ENCODE peak calls at places on chromosomes 7 and 10, in seven cellular contexts. One of them, this sample, is unnamed. For H3K27me3 and H3K36me3, the result is how much of the 10 kb centered on the place peaks cover.

GRCh38 chr10:590721-591120 is 98.7 kb downstream of the DIP2C start:
- DNase-seq in Caco-2: no peak
- DNase-seq in CD4-positive, alpha-beta memory T cell: no peak
- DNase-seq in HCT116: no peak
- DNase-seq in CD8-positive, alpha-beta T cell: no peak
- DNase-seq in lung: no peak
- DNase-seq in PC-3: no peak
- DNase-seq in this sample: no peak

GRCh38 chr7:32163141-32163806 is 93.1 kb upstream of the PDE1C start:
- DNase-seq in Caco-2: no peak
- DNase-seq in CD8-positive, alpha-beta T cell: no peak
- DNase-seq in CD4-positive, alpha-beta memory T cell: no peak
- DNase-seq in HCT116: no peak
- DNase-seq in lung: peak
- DNase-seq in PC-3: peak
- DNase-seq in this sample: no peak

GRCh38 chr7:5549096-5549896 is 125.7 kb upstream of the TNRC18 start:
- DNase-seq in CD8-positive, alpha-beta T cell: no peak
- DNase-seq in HCT116: peak
- DNase-seq in CD4-positive, alpha-beta memory T cell: no peak
- DNase-seq in PC-3: peak
- DNase-seq in lung: peak
- DNase-seq in Caco-2: no peak
- DNase-seq in this sample: peak

GRCh38 chr7:4450483-4450882 is 231.6 kb upstream of the FOXK1 start:
- DNase-seq in PC-3: no peak
- DNase-seq in lung: no peak
- DNase-seq in HCT116: peak
- DNase-seq in Caco-2: no peak
- DNase-seq in CD8-positive, alpha-beta T cell: no peak
- DNase-seq in CD4-positive, alpha-beta memory T cell: no peak
- DNase-seq in this sample: peak

GRCh38 chr7:33982425-33982786 is 77.1 kb downstream of the BMPER start:
- DNase-seq in Caco-2: no peak
- DNase-seq in HCT116: peak
- DNase-seq in lung: no peak
- DNase-seq in CD4-positive, alpha-beta memory T cell: no peak
- DNase-seq in CD8-positive, alpha-beta T cell: no peak
- DNase-seq in PC-3: peak
- DNase-seq in this sample: peak

GRCh38 chr10:60828489-60828852 is 50.2 kb downstream of the CDK1 start:
- DNase-seq in CD4-positive, alpha-beta memory T cell: no peak
- DNase-seq in CD8-positive, alpha-beta T cell: no peak
- DNase-seq in lung: no peak
- DNase-seq in Caco-2: no peak
- DNase-seq in PC-3: peak
- DNase-seq in HCT116: no peak
- DNase-seq in this sample: no peak

GRCh38 chr7:151608031-151608551 is 88.4 kb upstream of the RHEB start:
- DNase-seq in Caco-2: peak
- DNase-seq in PC-3: peak
- DNase-seq in lung: no peak
- DNase-seq in CD8-positive, alpha-beta T cell: no peak
- DNase-seq in CD4-positive, alpha-beta memory T cell: no peak
- DNase-seq in HCT116: peak
- DNase-seq in this sample: peak

GRCh38 chr10:35546824-35547225 is 58.3 kb upstream of the GJD4 start:
- DNase-seq in PC-3: peak
- DNase-seq in HCT116: no peak
- DNase-seq in CD8-positive, alpha-beta T cell: no peak
- DNase-seq in lung: no peak
- DNase-seq in CD4-positive, alpha-beta memory T cell: no peak
- DNase-seq in Caco-2: peak
- DNase-seq in this sample: no peak

GRCh38 chr10:60239228-60239627 is 150.4 kb downstream of the ANK3 start:
- DNase-seq in HCT116: no peak
- DNase-seq in CD8-positive, alpha-beta T cell: no peak
- DNase-seq in lung: no peak
- DNase-seq in CD4-positive, alpha-beta memory T cell: no peak
- DNase-seq in PC-3: no peak
- DNase-seq in Caco-2: no peak
- DNase-seq in this sample: no peak

GRCh38 chr10:13890617-13891541 is 304.1 kb downstream of the PRPF18 start:
- DNase-seq in CD4-positive, alpha-beta memory T cell: no peak
- DNase-seq in CD8-positive, alpha-beta T cell: no peak
- DNase-seq in HCT116: no peak
- DNase-seq in lung: no peak
- DNase-seq in PC-3: no peak
- DNase-seq in Caco-2: no peak
- DNase-seq in this sample: peak

GRCh38 chr10:13893926-13894325 is 307.2 kb downstream of the PRPF18 start:
- DNase-seq in CD4-positive, alpha-beta memory T cell: no peak
- DNase-seq in HCT116: no peak
- DNase-seq in Caco-2: no peak
- DNase-seq in CD8-positive, alpha-beta T cell: no peak
- DNase-seq in lung: no peak
- DNase-seq in PC-3: peak
- DNase-seq in this sample: no peak

GRCh38 chr10:13892871-13893270 is 306.1 kb downstream of the PRPF18 start:
- DNase-seq in Caco-2: no peak
- DNase-seq in PC-3: no peak
- DNase-seq in CD8-positive, alpha-beta T cell: no peak
- DNase-seq in lung: no peak
- DNase-seq in CD4-positive, alpha-beta memory T cell: no peak
- DNase-seq in HCT116: no peak
- DNase-seq in this sample: no peak

GRCh38 chr10:13890233-13890616 is 303.5 kb downstream of the PRPF18 start:
- DNase-seq in PC-3: no peak
- DNase-seq in HCT116: no peak
- DNase-seq in Caco-2: no peak
- DNase-seq in CD4-positive, alpha-beta memory T cell: no peak
- DNase-seq in CD8-positive, alpha-beta T cell: no peak
- DNase-seq in lung: no peak
- DNase-seq in this sample: no peak

GRCh38 chr10:13891542-13892431 is 305.0 kb downstream of the PRPF18 start:
- DNase-seq in HCT116: no peak
- DNase-seq in lung: no peak
- DNase-seq in PC-3: peak
- DNase-seq in CD4-positive, alpha-beta memory T cell: no peak
- DNase-seq in CD8-positive, alpha-beta T cell: no peak
- DNase-seq in Caco-2: no peak
- DNase-seq in this sample: peak
- H3K27me3 ChIP-seq in HCT116: under half
- H3K27me3 ChIP-seq in lung: under half
- H3K27me3 ChIP-seq in PC-3: under half
- H3K27me3 ChIP-seq in CD4-positive, alpha-beta memory T cell: under half
- H3K27me3 ChIP-seq in CD8-positive, alpha-beta T cell: under half
- H3K27me3 ChIP-seq in Caco-2: under half
- H3K27me3 ChIP-seq in this sample: under half

DNA sequence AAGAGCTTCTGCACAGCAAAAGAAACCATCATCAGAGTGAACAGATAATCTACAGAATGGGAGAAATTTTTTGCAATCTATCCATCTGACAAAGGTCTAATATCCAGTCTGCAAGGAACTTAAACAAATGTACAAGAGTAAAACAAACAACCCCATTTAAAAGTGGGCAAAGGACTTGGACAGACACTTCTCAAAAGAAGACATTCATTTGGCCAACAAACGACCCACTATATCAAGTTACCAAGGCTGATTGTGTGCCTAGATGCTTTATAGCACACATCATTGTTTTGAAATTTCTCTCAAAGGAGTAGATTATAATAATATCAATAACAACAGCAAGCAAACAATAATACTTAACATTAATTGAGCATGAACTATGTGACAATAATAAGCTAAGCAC is 117.1 kb downstream of the TFPI2 start:
- DNase-seq in Caco-2: no peak
- DNase-seq in PC-3: no peak
- DNase-seq in HCT116: no peak
- DNase-seq in lung: no peak
- DNase-seq in CD4-positive, alpha-beta memory T cell: no peak
- DNase-seq in CD8-positive, alpha-beta T cell: no peak
- DNase-seq in this sample: no peak
- H3K4me3 ChIP-seq in Caco-2: no peak
- H3K4me3 ChIP-seq in PC-3: no peak
- H3K4me3 ChIP-seq in HCT116: no peak
- H3K4me3 ChIP-seq in lung: no peak
- H3K4me3 ChIP-seq in CD4-positive, alpha-beta memory T cell: no peak
- H3K4me3 ChIP-seq in CD8-positive, alpha-beta T cell: no peak
- H3K4me3 ChIP-seq in this sample: no peak

DNA sequence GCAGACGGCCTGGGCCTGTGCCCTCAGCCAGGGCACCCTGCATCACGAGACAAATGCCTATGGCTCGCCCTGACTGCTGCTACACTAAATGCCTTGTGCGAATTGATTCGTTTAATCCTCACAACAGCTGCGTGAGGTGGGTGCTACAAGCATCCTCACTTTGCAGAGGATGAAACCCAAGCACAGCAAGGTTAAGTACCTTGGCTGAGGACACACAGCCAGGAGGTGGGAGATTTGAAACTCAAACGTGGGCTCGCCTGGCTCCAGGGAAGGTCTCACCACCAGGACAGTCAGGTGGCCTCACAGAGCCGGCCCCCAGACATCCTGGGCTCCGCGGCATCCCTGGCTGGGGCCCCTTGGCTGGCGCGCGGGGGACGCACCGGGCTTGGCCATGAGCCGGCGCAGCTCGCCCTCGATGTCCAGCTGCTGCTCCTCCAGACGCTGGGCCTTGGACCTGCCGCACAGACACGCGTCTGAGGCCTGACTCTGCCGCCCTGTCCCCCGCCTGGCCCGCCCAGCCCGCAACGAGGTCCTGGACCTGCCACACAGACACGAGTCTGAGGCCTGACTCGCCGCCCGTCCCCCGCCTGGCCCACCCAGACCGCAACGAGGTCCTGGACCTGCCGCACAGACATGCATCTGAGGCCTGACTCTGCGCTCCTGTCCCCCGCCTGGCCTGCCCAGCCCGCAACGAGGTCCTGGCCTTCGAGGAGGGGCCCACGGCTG is 22.0 kb downstream of the MICALL2 start:
- DNase-seq in Caco-2: no peak
- DNase-seq in lung: no peak
- DNase-seq in HCT116: no peak
- DNase-seq in CD8-positive, alpha-beta T cell: no peak
- DNase-seq in CD4-positive, alpha-beta memory T cell: no peak
- DNase-seq in PC-3: no peak
- DNase-seq in this sample: no peak
- H3K36me3 ChIP-seq in Caco-2: under half
- H3K36me3 ChIP-seq in lung: under half
- H3K36me3 ChIP-seq in HCT116: under half
- H3K36me3 ChIP-seq in CD8-positive, alpha-beta T cell: under half
- H3K36me3 ChIP-seq in CD4-positive, alpha-beta memory T cell: under half
- H3K36me3 ChIP-seq in PC-3: under half
- H3K36me3 ChIP-seq in this sample: under half

GRCh38 chr7:1400351-1400750 is 58.9 kb downstream of the MICALL2 start:
- DNase-seq in lung: no peak
- DNase-seq in PC-3: no peak
- DNase-seq in HCT116: no peak
- DNase-seq in CD8-positive, alpha-beta T cell: no peak
- DNase-seq in CD4-positive, alpha-beta memory T cell: no peak
- DNase-seq in Caco-2: no peak
- DNase-seq in this sample: peak
- H3K27me3 ChIP-seq in lung: under half
- H3K27me3 ChIP-seq in PC-3: under half
- H3K27me3 ChIP-seq in HCT116: under half
- H3K27me3 ChIP-seq in CD8-positive, alpha-beta T cell: under half
- H3K27me3 ChIP-seq in CD4-positive, alpha-beta memory T cell: under half
- H3K27me3 ChIP-seq in Caco-2: under half
- H3K27me3 ChIP-seq in this sample: under half

GRCh38 chr7:116355423-116355765 is 144.1 kb upstream of the CAV2 start:
- DNase-seq in lung: no peak
- DNase-seq in HCT116: no peak
- DNase-seq in Caco-2: no peak
- DNase-seq in CD8-positive, alpha-beta T cell: no peak
- DNase-seq in CD4-positive, alpha-beta memory T cell: no peak
- DNase-seq in PC-3: no peak
- DNase-seq in this sample: no peak
- H3K4me3 ChIP-seq in lung: no peak
- H3K4me3 ChIP-seq in HCT116: peak
- H3K4me3 ChIP-seq in Caco-2: no peak
- H3K4me3 ChIP-seq in CD8-positive, alpha-beta T cell: no peak
- H3K4me3 ChIP-seq in CD4-positive, alpha-beta memory T cell: no peak
- H3K4me3 ChIP-seq in PC-3: peak
- H3K4me3 ChIP-seq in this sample: no peak

GRCh38 chr7:22142593-22142992 is 196.9 kb upstream of the CDCA7L start:
- DNase-seq in Caco-2: no peak
- DNase-seq in HCT116: no peak
- DNase-seq in CD8-positive, alpha-beta T cell: no peak
- DNase-seq in lung: no peak
- DNase-seq in CD4-positive, alpha-beta memory T cell: no peak
- DNase-seq in PC-3: no peak
- DNase-seq in this sample: no peak
- H3K36me3 ChIP-seq in Caco-2: under half
- H3K36me3 ChIP-seq in HCT116: under half
- H3K36me3 ChIP-seq in CD8-positive, alpha-beta T cell: under half
- H3K36me3 ChIP-seq in lung: under half
- H3K36me3 ChIP-seq in CD4-positive, alpha-beta memory T cell: under half
- H3K36me3 ChIP-seq in PC-3: under half
- H3K36me3 ChIP-seq in this sample: under half